ENCODE peak calls at places on chromosomes 12 and 14, in ten cellular contexts. G is non-pigmented ciliary epithelial cell; U is EL; F is activated CD4-positive, alpha-beta T cell treated with anti-CD3 and anti-CD28 coated beads, Interleukin-2, amount 50 U/mL, for 1 hour; Z is thoracic aorta; E is smooth muscle cell of the brain vasculature; N is body of pancreas; M is B cell; B is esophagus squamous epithelium; R is ELR. V is an unnamed sample.

GRCh38 chr14:26687438-26687837 is 89.6 kb upstream of the NOVA1 start:
- DNase-seq in R (no peak), B (no peak), Z (no peak), E (no peak), G (no peak), F (no peak), U (no peak), M (no peak), N (no peak), V (no peak)

GRCh38 chr14:100384819-100385813 is 62.0 kb downstream of the SLC25A47 start:
- DNase-seq in N (no peak), G (no peak), E (no peak), B (no peak), F (no peak), U (peak), Z (no peak), R (peak), M (no peak), V (peak)

GRCh38 chr14:21092147-21093011 is 6.1 kb downstream of the ZNF219 start:
- DNase-seq in B (no peak), U (peak), R (peak), F (peak), Z (no peak), E (no peak), M (peak), G (no peak), N (peak), V (peak)

GRCh38 chr14:64702493-64703392 is 1.5 kb upstream of the PLEKHG3 start:
- DNase-seq in F (peak), Z (no peak), N (peak), G (no peak), R (no peak), M (no peak), E (no peak), U (no peak), B (no peak), V (no peak)

GRCh38 chr12:128947199-128947598 is 93.9 kb downstream of the GLT1D1 start:
- DNase-seq in M (no peak), U (no peak), N (no peak), B (no peak), Z (no peak), E (no peak), G (no peak), F (no peak), R (no peak), V (no peak)

GRCh38 chr12:45269407-45269741 is 53.5 kb downstream of the ANO6 start:
- DNase-seq in M (no peak), R (no peak), U (no peak), N (no peak), F (no peak), B (no peak), G (no peak), E (no peak), Z (no peak), V (no peak)

GRCh38 chr12:14261096-14261495 is 104.4 kb upstream of the ATF7IP start:
- DNase-seq in U (no peak), R (no peak), Z (no peak), M (no peak), N (peak), F (no peak), G (no peak), E (no peak), B (no peak), V (no peak)

GRCh38 chr12:131893605-131894312 is 663 bp upstream of the ULK1 start:
- DNase-seq in N (no peak), E (no peak), F (no peak), B (no peak), U (no peak), M (no peak), Z (no peak), R (no peak), G (no peak), V (no peak)

GRCh38 chr14:97159124-97159523 is 361.9 kb downstream of the VRK1 start:
- DNase-seq in U (no peak), N (no peak), E (no peak), R (no peak), G (no peak), B (no peak), Z (no peak), M (no peak), F (no peak), V (no peak)

V was measured in fibroblast of villous mesenchyme.